ENCODE peak calls at places on chromosomes 7 and 10, in five cellular contexts. B, D, W, N and M are unnamed samples.

GRCh38 chr7:158044156-158044823 is 543.3 kb downstream of the PTPRN2 start:
- DNase-seq in B (peak), W (no peak), D (no peak), N (no peak), M (no peak)

GRCh38 chr7:30563326-30563942 is 31.2 kb upstream of the GARS1 start:
- DNase-seq in N (no peak), W (peak), D (no peak), B (no peak), M (no peak)

GRCh38 chr7:138697535-138698182 is 3.5 kb downstream of the SVOPL start:
- DNase-seq in D (no peak), W (no peak), N (no peak), B (no peak), M (no peak)

GRCh38 chr7:138483516-138483915 is 23.5 kb downstream of the TRIM24 start:
- DNase-seq in W (no peak), D (no peak), N (no peak), B (no peak), M (no peak)

GRCh38 chr10:74153123-74153522 is 2.1 kb downstream of the ADK start:
- DNase-seq in D (no peak), N (no peak), W (no peak), B (no peak), M (peak)

GRCh38 chr10:43843331-43844101 is 194.8 kb upstream of the ZNF32 start:
- DNase-seq in W (peak), D (no peak), B (no peak), N (no peak), M (no peak)

GRCh38 chr10:1594372-1595241 is 142.7 kb downstream of the ADARB2 start:
- DNase-seq in N (no peak), D (no peak), B (no peak), W (no peak), M (no peak)

GRCh38 chr7:36472141-36472729 is 82.6 kb downstream of the ANLN start:
- DNase-seq in D (no peak), N (no peak), B (no peak), W (no peak), M (no peak)

GRCh38 chr10:27857616-27858015 is 112.0 kb upstream of the MKX start:
- DNase-seq in W (no peak), D (no peak), N (no peak), B (no peak), M (peak)

GRCh38 chr7:105267244-105267643 is 121.5 kb downstream of the SRPK2 start:
- DNase-seq in W (no peak), N (no peak), B (no peak), D (no peak), M (peak)

GRCh38 chr10:34670101-34670500 is 145.0 kb downstream of the PARD3 start:
- DNase-seq in N (no peak), W (no peak), D (no peak), B (no peak), M (no peak)

GRCh38 chr10:89550509-89550908 is 15.1 kb upstream of the SLC16A12 start:
- DNase-seq in B (no peak), D (no peak), N (no peak), W (no peak), M (no peak)

GRCh38 chr7:150879345-150879744 is 27.0 kb downstream of the AOC1 start:
- DNase-seq in N (no peak), D (no peak), W (no peak), B (no peak), M (no peak)

GRCh38 chr7:44963526-44964290 is 15.1 kb downstream of the MYO1G start:
- DNase-seq in N (no peak), B (no peak), D (no peak), W (no peak), M (no peak)